ENCODE peak calls at places on chromosomes 11 and 22, in five cellular contexts. J, V, G, E and B are unnamed samples.

GRCh38 chr22:39481054-39481453 is 21.0 kb upstream of the MIEF1 start:
- DNase-seq in V (no peak), G (no peak), J (no peak), E (peak), B (no peak)

GRCh38 chr22:44889233-44889878 is 120.4 kb downstream of the PHF21B start:
- DNase-seq in G (no peak), V (no peak), E (no peak), J (no peak), B (no peak)

GRCh38 chr11:1178906-1179305 is 21.2 kb downstream of the MUC5AC start:
- DNase-seq in E (no peak), G (no peak), V (no peak), J (no peak), B (no peak)

GRCh38 chr22:33512961-33513360 is 407.3 kb downstream of the LARGE1 start:
- DNase-seq in E (peak), V (no peak), G (no peak), J (no peak), B (no peak)

GRCh38 chr11:103682318-103683184 is 353.9 kb upstream of the DDI1 start:
- DNase-seq in J (peak), G (peak), V (peak), E (peak), B (peak)

GRCh38 chr11:64996710-64997380 is at the start of gene BATF2:
- DNase-seq in G (peak), V (peak), E (peak), J (peak), B (peak)

GRCh38 chr11:45392621-45393183 is 106.6 kb upstream of the SYT13 start:
- DNase-seq in G (no peak), E (no peak), V (no peak), J (no peak), B (no peak)

GRCh38 chr11:4826425-4826824 is 5.3 kb downstream of the OR51F2 start:
- DNase-seq in G (no peak), E (peak), V (no peak), J (no peak), B (no peak)

GRCh38 chr11:77155082-77155475 is 27.0 kb downstream of the MYO7A start:
- DNase-seq in V (no peak), J (no peak), G (no peak), E (no peak), B (no peak)

GRCh38 chr22:45425531-45426265 is 12.2 kb downstream of the RIBC2 start:
- DNase-seq in E (no peak), J (no peak), V (no peak), G (no peak), B (no peak)

GRCh38 chr11:130471731-130472433 is 23.4 kb downstream of the ADAMTS15 start:
- DNase-seq in J (no peak), V (no peak), E (no peak), G (no peak), B (no peak)

GRCh38 chr11:107591098-107591445 is at the start of gene ELMOD1:
- DNase-seq in J (peak), V (peak), G (no peak), E (peak), B (peak)

GRCh38 chr22:31491218-31491962 is 1.7 kb upstream of the EIF4ENIF1 start:
- DNase-seq in G (no peak), J (no peak), V (no peak), E (no peak), B (no peak)

GRCh38 chr11:121236115-121237001 is 56.2 kb upstream of the SC5D start:
- DNase-seq in J (no peak), E (peak), G (no peak), V (no peak), B (peak)

GRCh38 chr11:122069946-122070345 is 46.1 kb downstream of the BLID start:
- DNase-seq in J (peak), V (peak), G (no peak), E (peak), B (peak)

GRCh38 chr22:24554316-24555159 is at the start of gene GUCD1:
- DNase-seq in J (peak), V (peak), G (no peak), E (peak), B (peak)

GRCh38 chr11:120712862-120713770 is 201.6 kb downstream of the GRIK4 start:
- DNase-seq in V (no peak), E (no peak), G (no peak), J (no peak), B (no peak)

DNA sequence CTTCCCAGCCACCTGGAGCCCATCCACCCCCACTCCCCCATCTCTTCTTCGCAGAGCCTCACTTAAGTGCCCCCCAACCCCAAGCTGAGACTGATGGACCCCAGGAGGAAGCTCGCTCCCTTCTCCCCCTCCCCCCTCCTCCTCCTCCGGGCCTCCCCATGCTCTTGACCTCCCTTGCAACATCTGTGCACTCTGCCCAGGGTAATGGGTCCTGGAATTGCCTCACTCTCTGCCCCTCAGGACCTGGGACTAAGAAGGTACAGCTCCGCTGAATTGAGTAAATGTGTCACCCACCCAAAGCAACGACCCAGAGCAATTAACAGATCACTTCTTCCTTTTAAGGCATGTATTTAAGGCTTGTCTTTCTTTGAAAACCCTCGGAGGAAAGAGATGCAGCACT is 15.1 kb downstream of the GDPD5 start:
- DNase-seq in V (no peak), J (no peak), G (no peak), E (no peak), B (no peak)
- TF ChIP-seq CTCF in V (no peak), J (no peak), G (no peak), E (no peak), B (no peak)

GRCh38 chr22:20133930-20134549 is 2.4 kb downstream of the ZDHHC8 start:
- DNase-seq in V (no peak), G (no peak), E (no peak), J (no peak), B (no peak)
- TF ChIP-seq CTCF in V (no peak), G (no peak), E (no peak), J (no peak), B (no peak)

DNA sequence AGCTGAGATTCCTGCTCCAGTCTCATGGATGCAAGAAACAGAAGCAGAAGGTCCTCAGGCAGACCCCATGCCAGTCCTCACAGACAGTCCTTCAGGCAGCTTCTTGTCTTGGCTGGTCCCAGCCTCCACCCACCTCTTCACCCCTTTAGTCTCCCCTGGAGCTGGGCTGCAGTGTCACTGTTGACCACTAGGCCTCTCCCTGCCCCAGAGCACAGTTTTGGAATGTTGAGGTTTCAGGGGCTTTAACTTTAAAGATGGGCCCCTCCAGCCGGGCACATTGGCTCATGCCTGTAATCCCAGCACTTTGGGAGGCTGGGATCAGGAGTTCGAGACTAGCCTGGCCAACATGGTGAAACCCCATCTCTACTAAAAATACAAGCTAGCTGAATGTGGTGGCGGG is 39.5 kb upstream of the GCAT start:
- DNase-seq in V (no peak), G (no peak), E (no peak), J (no peak), B (no peak)
- TF ChIP-seq CTCF in V (peak), G (no peak), E (peak), J (peak), B (peak)

DNA sequence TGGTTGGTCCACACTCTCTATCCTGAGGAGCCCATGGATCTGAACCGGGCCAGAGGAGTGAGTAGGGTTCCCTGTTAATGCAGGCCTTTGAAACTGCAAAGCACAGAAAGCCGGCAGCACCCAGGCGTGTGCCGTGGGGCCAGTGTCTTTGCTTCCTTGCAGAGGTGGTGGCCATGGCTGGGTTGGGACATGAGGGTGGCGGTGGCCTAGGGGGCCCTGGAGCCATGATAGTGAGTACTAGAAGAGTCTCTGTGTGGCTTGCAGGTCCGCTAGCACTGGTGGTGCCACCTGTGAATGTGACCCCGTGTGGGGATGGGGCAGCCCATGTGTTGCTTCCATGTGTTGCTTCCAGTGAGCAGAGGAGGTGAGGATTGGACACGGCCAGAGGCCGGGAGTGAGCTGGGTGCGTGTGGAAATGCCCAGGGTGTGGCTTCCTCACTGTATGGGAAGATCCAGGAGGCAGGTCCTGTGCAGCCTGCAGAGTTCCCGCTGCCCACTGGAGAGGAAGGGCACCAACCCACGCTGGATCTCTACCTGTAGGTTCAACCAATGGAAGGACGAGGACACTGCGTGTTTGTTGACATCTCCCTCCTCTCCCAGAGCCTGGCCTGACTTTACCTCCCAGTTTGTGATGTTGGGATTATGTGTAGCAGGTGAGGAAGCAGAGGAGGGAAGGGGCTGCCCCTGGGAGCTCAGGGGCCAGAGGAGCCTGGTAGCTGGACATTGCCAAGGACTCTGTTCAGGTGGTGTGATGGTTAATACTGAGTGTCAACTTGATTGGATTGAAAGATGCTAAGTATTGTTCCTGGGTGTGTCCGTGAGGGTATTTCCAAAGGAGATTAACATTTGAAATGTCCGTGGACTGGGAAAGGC is 796.6 kb downstream of the TBC1D22A start:
- DNase-seq in V (no peak), E (no peak), J (no peak), G (no peak), B (no peak)
- TF ChIP-seq CTCF in V (no peak), E (no peak), J (no peak), G (no peak), B (no peak)

GRCh38 chr22:49577168-49578060 is 250.3 kb downstream of the BRD1 start:
- DNase-seq in G (no peak), J (no peak), E (no peak), V (no peak), B (no peak)
- TF ChIP-seq CTCF in G (no peak), J (no peak), E (no peak), V (no peak), B (no peak)

GRCh38 chr11:12986194-12986898 is 22.8 kb upstream of the RASSF10 start:
- DNase-seq in V (no peak), J (no peak), E (no peak), G (no peak), B (no peak)

GRCh38 chr11:12979928-12980689 is 29.0 kb upstream of the RASSF10 start:
- DNase-seq in E (no peak), V (no peak), J (peak), G (no peak), B (no peak)

GRCh38 chr11:12983331-12983730 is 25.8 kb upstream of the RASSF10 start:
- DNase-seq in G (no peak), J (no peak), V (no peak), E (no peak), B (no peak)

DNA sequence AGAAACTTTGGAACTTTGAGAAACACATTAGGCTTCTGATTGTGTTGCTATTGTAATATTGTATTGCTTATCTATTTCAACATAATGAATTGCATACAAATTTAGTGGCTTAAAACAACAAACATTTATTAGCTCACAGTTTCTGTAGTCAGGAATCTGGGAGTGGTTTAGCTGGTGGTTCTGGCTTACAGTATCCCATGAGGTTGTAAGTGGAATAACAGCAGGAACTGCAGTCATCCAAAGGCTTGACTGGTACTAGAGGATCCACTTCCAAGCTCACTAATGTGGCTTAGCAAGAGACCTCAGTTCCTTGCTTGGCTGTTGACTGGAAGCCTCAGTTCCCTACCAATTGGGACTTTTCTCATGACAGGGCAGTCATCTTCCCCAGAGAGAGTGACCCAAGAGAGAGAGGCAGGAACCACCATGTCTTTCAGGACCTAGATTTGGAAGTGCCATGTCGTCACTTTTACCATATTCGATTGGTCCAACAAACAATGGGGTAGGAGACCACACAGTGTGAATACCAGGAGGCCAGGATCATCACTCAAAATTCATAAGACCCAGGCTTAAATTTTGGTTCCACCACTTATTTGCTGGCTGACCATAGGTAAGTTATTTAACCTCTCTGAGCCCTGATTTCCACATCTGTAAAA is 27.1 kb upstream of the RASSF10 start:
- DNase-seq in G (no peak), J (no peak), V (no peak), E (peak), B (peak)
- TF ChIP-seq CTCF in G (no peak), J (no peak), V (no peak), E (peak), B (peak)

GRCh38 chr11:86228269-86228966 is 16.1 kb upstream of the EED start:
- DNase-seq in V (no peak), J (no peak), E (no peak), G (no peak), B (no peak)

GRCh38 chr11:86230921-86231320 is 13.6 kb upstream of the EED start:
- DNase-seq in J (peak), G (no peak), E (no peak), V (no peak), B (peak)

GRCh38 chr11:86228967-86229330 is 15.6 kb upstream of the EED start:
- DNase-seq in E (no peak), G (no peak), V (no peak), J (peak), B (no peak)

GRCh38 chr11:86232556-86232955 is 12.0 kb upstream of the EED start:
- DNase-seq in J (no peak), E (no peak), G (no peak), V (no peak), B (no peak)

GRCh38 chr11:86230196-86230813 is 14.2 kb upstream of the EED start:
- DNase-seq in G (no peak), E (peak), V (no peak), J (peak), B (no peak)
- TF ChIP-seq CTCF in G (no peak), E (no peak), V (no peak), J (no peak), B (no peak)

DNA sequence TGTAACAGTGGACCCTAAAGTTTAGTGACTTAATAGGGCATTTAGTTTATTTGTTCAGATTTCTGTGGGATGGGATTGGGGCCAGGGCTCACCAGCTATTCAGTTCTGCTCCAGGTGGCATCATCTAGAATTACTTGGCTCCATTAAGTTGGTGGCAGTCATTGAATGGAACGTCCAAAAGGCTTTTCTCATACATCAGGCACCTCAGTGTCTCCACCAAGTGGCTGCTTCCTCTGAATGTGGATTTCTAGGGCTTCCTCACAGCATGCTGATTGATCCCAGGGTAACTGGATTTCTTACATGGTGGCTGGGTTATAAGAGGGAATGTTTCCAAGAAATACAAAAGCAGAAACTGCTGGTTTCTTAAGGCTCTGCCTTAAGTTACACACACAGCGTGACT is 34.7 kb downstream of the USP47 start:
- DNase-seq in J (peak), V (no peak), E (no peak), G (no peak), B (no peak)
- TF ChIP-seq CTCF in J (peak), V (peak), E (peak), G (no peak), B (peak)